ENCODE peak calls at places on chromosomes 7 and 10, in four cellular contexts. One of them, this sample, is unnamed.

GRCh38 chr7:149310113-149310836 is 48.3 kb downstream of the ZNF783 start:
- DNase-seq in GM12878: peak; percentile 36
- DNase-seq in K562: peak; percentile 75
- DNase-seq in HepG2: peak; percentile 53
- DNase-seq in this sample: peak; percentile 61

GRCh38 chr10:75878586-75878985 is 447.2 kb downstream of the LRMDA start:
- DNase-seq in GM12878: no peak
- DNase-seq in K562: no peak
- DNase-seq in HepG2: no peak
- DNase-seq in this sample: no peak

GRCh38 chr10:7953447-7953846 is 101.0 kb upstream of the GATA3 start:
- DNase-seq in K562: no peak
- DNase-seq in GM12878: no peak
- DNase-seq in HepG2: peak; percentile 10
- DNase-seq in this sample: no peak

GRCh38 chr10:34235164-34235832 is 579.8 kb downstream of the PARD3 start:
- DNase-seq in HepG2: no peak
- DNase-seq in K562: no peak
- DNase-seq in GM12878: no peak
- DNase-seq in this sample: no peak

GRCh38 chr10:32163774-32164148 is 107.5 kb upstream of the KIF5B start:
- DNase-seq in K562: no peak
- DNase-seq in GM12878: no peak
- DNase-seq in HepG2: no peak
- DNase-seq in this sample: no peak

GRCh38 chr10:84256510-84257342 is 11.9 kb downstream of the RGR start:
- DNase-seq in GM12878: no peak
- DNase-seq in HepG2: peak; percentile 22
- DNase-seq in K562: peak; percentile 79
- DNase-seq in this sample: no peak

GRCh38 chr7:130024390-130024789 is 26.8 kb downstream of the ZC3HC1 start:
- DNase-seq in HepG2: no peak
- DNase-seq in K562: no peak
- DNase-seq in GM12878: no peak
- DNase-seq in this sample: no peak

GRCh38 chr7:38368191-38368605 is 94.8 kb upstream of the TARP start:
- DNase-seq in K562: peak; percentile 60
- DNase-seq in GM12878: no peak
- DNase-seq in HepG2: peak; percentile 63
- DNase-seq in this sample: peak; percentile 75

GRCh38 chr7:77235280-77235679 is 35.7 kb upstream of the FGL2 start:
- DNase-seq in HepG2: no peak
- DNase-seq in K562: no peak
- DNase-seq in GM12878: no peak
- DNase-seq in this sample: no peak

GRCh38 chr7:156892086-156892800 is 740 bp downstream of the LMBR1 start:
- DNase-seq in GM12878: no peak
- DNase-seq in HepG2: peak; percentile 19
- DNase-seq in K562: peak; percentile 85
- DNase-seq in this sample: peak; percentile 80

GRCh38 chr10:68261132-68261856 is 29.4 kb upstream of the ATOH7 start:
- DNase-seq in K562: no peak
- DNase-seq in HepG2: peak; percentile 17
- DNase-seq in GM12878: no peak
- DNase-seq in this sample: no peak

GRCh38 chr7:139936760-139937310 is 107.8 kb downstream of the TBXAS1 start:
- DNase-seq in GM12878: no peak
- DNase-seq in HepG2: peak; percentile 62
- DNase-seq in K562: peak; percentile 77
- DNase-seq in this sample: no peak

GRCh38 chr7:55053651-55054226 is 34.9 kb downstream of the EGFR start:
- DNase-seq in GM12878: no peak
- DNase-seq in K562: no peak
- DNase-seq in HepG2: no peak
- DNase-seq in this sample: no peak

GRCh38 chr10:100670368-100670767 is 75.0 kb upstream of the PAX2 start:
- DNase-seq in GM12878: no peak
- DNase-seq in K562: no peak
- DNase-seq in HepG2: no peak
- DNase-seq in this sample: no peak

GRCh38 chr7:23389701-23390100 is 80.6 kb downstream of the IGF2BP3 start:
- DNase-seq in GM12878: no peak
- DNase-seq in HepG2: no peak
- DNase-seq in K562: no peak
- DNase-seq in this sample: no peak

GRCh38 chr7:41107330-41107937 is 595.5 kb downstream of the INHBA start:
- DNase-seq in GM12878: no peak
- DNase-seq in K562: no peak
- DNase-seq in HepG2: peak; percentile 24
- DNase-seq in this sample: no peak

GRCh38 chr7:157932498-157933218 is 595.9 kb downstream of the DNAJB6 start:
- DNase-seq in K562: no peak
- DNase-seq in HepG2: peak; percentile 28
- DNase-seq in GM12878: no peak
- DNase-seq in this sample: no peak

GRCh38 chr7:41003031-41003925 is 699.6 kb downstream of the INHBA start:
- DNase-seq in HepG2: peak; percentile 28
- DNase-seq in K562: peak; percentile 18
- DNase-seq in GM12878: peak; percentile 3
- DNase-seq in this sample: peak; percentile 36

GRCh38 chr7:123122951-123123350 is 76.8 kb downstream of the SLC13A1 start:
- DNase-seq in GM12878: no peak
- DNase-seq in HepG2: no peak
- DNase-seq in K562: no peak
- DNase-seq in this sample: no peak

GRCh38 chr7:135802697-135803096 is 54.1 kb upstream of the FAM180A start:
- DNase-seq in K562: no peak
- DNase-seq in HepG2: no peak
- DNase-seq in GM12878: no peak
- DNase-seq in this sample: no peak

GRCh38 chr7:47587976-47588375 is 6.1 kb upstream of the TNS3 start:
- DNase-seq in GM12878: no peak
- DNase-seq in HepG2: no peak
- DNase-seq in K562: no peak
- DNase-seq in this sample: no peak

GRCh38 chr7:66047426-66047825 is 28.2 kb upstream of the ASL start:
- DNase-seq in GM12878: no peak
- DNase-seq in HepG2: no peak
- DNase-seq in K562: no peak
- DNase-seq in this sample: no peak

GRCh38 chr10:24762966-24763623 is 39.4 kb upstream of the ARHGAP21 start:
- DNase-seq in K562: no peak
- DNase-seq in HepG2: peak; percentile 64
- DNase-seq in GM12878: no peak
- DNase-seq in this sample: no peak

GRCh38 chr7:129568240-129568639 is 43.3 kb upstream of the NRF1 start:
- DNase-seq in GM12878: no peak
- DNase-seq in HepG2: no peak
- DNase-seq in K562: no peak
- DNase-seq in this sample: no peak

GRCh38 chr10:113108180-113108835 is 158.3 kb downstream of the TCF7L2 start:
- DNase-seq in K562: peak; percentile 41
- DNase-seq in GM12878: no peak
- DNase-seq in HepG2: no peak
- DNase-seq in this sample: peak; percentile 77

GRCh38 chr7:5541087-5541992 is 117.7 kb upstream of the TNRC18 start:
- DNase-seq in HepG2: no peak
- DNase-seq in GM12878: no peak
- DNase-seq in K562: no peak
- DNase-seq in this sample: no peak

GRCh38 chr10:24722676-24723385 is 856 bp downstream of the ARHGAP21 start:
- DNase-seq in GM12878: no peak
- DNase-seq in HepG2: peak; percentile 41
- DNase-seq in K562: peak; percentile 62
- DNase-seq in this sample: peak; percentile 39

GRCh38 chr10:76080991-76081390 is 649.6 kb downstream of the LRMDA start:
- DNase-seq in GM12878: no peak
- DNase-seq in K562: no peak
- DNase-seq in HepG2: no peak
- DNase-seq in this sample: no peak

GRCh38 chr10:14612873-14613569 is 161.7 kb downstream of the FAM107B start:
- DNase-seq in K562: no peak
- DNase-seq in GM12878: no peak
- DNase-seq in HepG2: no peak
- DNase-seq in this sample: no peak

GRCh38 chr10:74174533-74174932 is 23.5 kb downstream of the ADK start:
- DNase-seq in GM12878: no peak
- DNase-seq in HepG2: peak; percentile 25
- DNase-seq in K562: no peak
- DNase-seq in this sample: no peak

GRCh38 chr7:32511791-32512190 is 16.5 kb downstream of the AVL9 start:
- DNase-seq in HepG2: no peak
- DNase-seq in K562: no peak
- DNase-seq in GM12878: no peak
- DNase-seq in this sample: no peak
- TF ChIP-seq FOXK2 in HepG2: no peak
- TF ChIP-seq FOXK2 in K562: no peak
- TF ChIP-seq FOXK2 in GM12878: no peak
- TF ChIP-seq FOXK2 in this sample: no peak

GRCh38 chr7:68943786-68944185 is 654.5 kb upstream of the AUTS2 start:
- DNase-seq in K562: no peak
- DNase-seq in GM12878: no peak
- DNase-seq in HepG2: no peak
- DNase-seq in this sample: no peak

GRCh38 chr7:68936501-68936900 is 661.8 kb upstream of the AUTS2 start:
- DNase-seq in K562: no peak
- DNase-seq in GM12878: no peak
- DNase-seq in HepG2: no peak
- DNase-seq in this sample: no peak

DNA sequence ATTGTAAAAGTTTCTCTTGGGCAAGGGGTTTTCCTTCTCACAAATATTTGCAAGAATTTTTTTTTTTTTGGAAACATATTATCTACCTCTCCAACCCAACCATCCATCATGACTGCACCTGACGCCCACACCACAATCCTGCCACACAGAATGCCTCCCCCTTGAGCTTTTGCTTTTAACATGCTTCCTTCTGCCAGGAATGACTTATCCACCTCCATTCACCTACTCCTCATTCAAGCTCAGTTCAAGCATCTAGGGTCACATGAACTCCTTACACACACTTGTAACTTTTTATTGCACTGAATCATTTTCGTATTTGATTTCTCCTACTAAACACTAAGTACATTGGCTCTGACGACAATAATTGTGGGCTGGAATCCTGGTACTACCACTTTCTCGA is 660.1 kb upstream of the AUTS2 start:
- DNase-seq in GM12878: no peak
- DNase-seq in K562: no peak
- DNase-seq in HepG2: no peak
- DNase-seq in this sample: no peak
- TF ChIP-seq TARDBP in GM12878: no peak
- TF ChIP-seq TARDBP in K562: no peak
- TF ChIP-seq TARDBP in HepG2: no peak
- TF ChIP-seq TARDBP in this sample: no peak

GRCh38 chr7:121103579-121103978 is 115.1 kb downstream of the CPED1 start:
- DNase-seq in GM12878: no peak
- DNase-seq in K562: no peak
- DNase-seq in HepG2: no peak
- DNase-seq in this sample: no peak

GRCh38 chr7:121103091-121103490 is 114.6 kb downstream of the CPED1 start:
- DNase-seq in GM12878: no peak
- DNase-seq in K562: no peak
- DNase-seq in HepG2: no peak
- DNase-seq in this sample: no peak

GRCh38 chr7:121109145-121109544 is 120.6 kb downstream of the CPED1 start:
- DNase-seq in K562: no peak
- DNase-seq in HepG2: no peak
- DNase-seq in GM12878: no peak
- DNase-seq in this sample: no peak

GRCh38 chr7:121113288-121113687 is 124.8 kb downstream of the CPED1 start:
- DNase-seq in K562: no peak
- DNase-seq in HepG2: no peak
- DNase-seq in GM12878: no peak
- DNase-seq in this sample: no peak

DNA sequence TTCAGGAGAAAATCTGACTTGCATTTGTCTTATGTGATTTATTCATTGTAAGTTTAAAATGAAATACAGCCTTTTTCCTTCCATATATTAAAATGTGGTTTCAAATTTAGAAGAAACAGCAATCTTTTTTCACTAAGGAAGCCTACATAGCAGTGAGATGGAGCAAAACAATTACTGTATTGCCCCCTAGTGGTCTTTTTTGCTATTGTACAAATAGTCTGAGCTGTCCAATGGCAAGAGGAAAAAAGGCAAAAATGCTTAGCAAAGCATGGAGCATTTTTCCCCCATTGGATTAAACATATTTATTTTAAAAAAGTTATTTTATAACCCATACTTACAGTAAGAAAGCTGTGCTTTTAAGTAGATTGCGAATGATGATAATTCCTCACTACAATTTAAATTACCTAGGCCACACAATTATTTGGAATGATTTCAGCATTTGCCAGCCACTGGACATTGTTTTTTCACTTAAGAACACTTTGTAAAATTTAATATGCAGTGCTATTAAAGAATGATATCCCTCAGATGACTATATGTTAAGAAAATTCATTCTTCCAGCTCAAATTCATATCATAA is 119.5 kb downstream of the CPED1 start:
- DNase-seq in HepG2: peak; percentile 53
- DNase-seq in K562: peak; percentile 67
- DNase-seq in GM12878: peak; percentile 11
- DNase-seq in this sample: peak; percentile 50
- TF ChIP-seq FOXK2 in HepG2: no peak
- TF ChIP-seq FOXK2 in K562: no peak
- TF ChIP-seq FOXK2 in GM12878: no peak
- TF ChIP-seq FOXK2 in this sample: no peak

GRCh38 chr10:63901228-63901627 is 380.0 kb downstream of the REEP3 start:
- DNase-seq in K562: peak; percentile 45
- DNase-seq in GM12878: no peak
- DNase-seq in HepG2: no peak
- DNase-seq in this sample: peak; percentile 39
- TF ChIP-seq TARDBP in K562: no peak
- TF ChIP-seq TARDBP in GM12878: no peak
- TF ChIP-seq TARDBP in HepG2: no peak
- TF ChIP-seq TARDBP in this sample: no peak

GRCh38 chr7:74653686-74654181 is 3.8 kb upstream of the GTF2I start:
- DNase-seq in GM12878: no peak
- DNase-seq in K562: no peak
- DNase-seq in HepG2: peak; percentile 97
- DNase-seq in this sample: no peak
- TF ChIP-seq FOXK2 in GM12878: no peak
- TF ChIP-seq FOXK2 in K562: no peak
- TF ChIP-seq FOXK2 in HepG2: no peak
- TF ChIP-seq FOXK2 in this sample: no peak

This sample was measured in HEK293T.